ENCODE peak calls at places on chromosomes 12 and 14, in six cellular contexts. E is thoracic aorta, X is transverse colon, R is A549, A is tibial nerve, M is adrenal gland. H is an unnamed sample.

GRCh38 chr14:91019673-91020072 is 40.8 kb downstream of the RPS6KA5 start:
- DNase-seq in R (no peak), A (no peak), X (no peak), M (no peak), E (no peak), H (no peak)

GRCh38 chr12:59030415-59030814 is 110.1 kb upstream of the LRIG3 start:
- DNase-seq in X (peak; percentile 70), E (no peak), A (no peak), R (no peak), M (no peak), H (no peak)

GRCh38 chr14:102993523-102993922 is 63.8 kb downstream of the CDC42BPB start:
- DNase-seq in X (peak; percentile 64), M (no peak), E (no peak), R (peak; percentile 85), A (no peak), H (peak; percentile 84)

GRCh38 chr14:104855532-104856090 is 9.5 kb upstream of the CEP170B start:
- DNase-seq in X (no peak), A (no peak), R (no peak), E (no peak), M (no peak), H (no peak)

GRCh38 chr14:68978550-68978911 is 571 bp downstream of the ACTN1 start:
- DNase-seq in A (peak; percentile 35), X (peak; percentile 66), E (no peak), R (no peak), M (peak; percentile 78), H (no peak)

GRCh38 chr12:128771681-128772080 is 52.1 kb downstream of the SLC15A4 start:
- DNase-seq in X (no peak), A (no peak), M (no peak), E (no peak), R (no peak), H (no peak)

GRCh38 chr12:27592548-27592947 is 68.5 kb downstream of the PPFIBP1 start:
- DNase-seq in M (peak; percentile 84), A (peak; percentile 8), E (peak; percentile 64), X (no peak), R (peak; percentile 72), H (peak; percentile 89)

GRCh38 chr12:106840217-106840616 is 65.7 kb downstream of the RIC8B start:
- DNase-seq in A (no peak), M (no peak), E (no peak), R (peak; percentile 80), X (no peak), H (no peak)

GRCh38 chr12:32502693-32503510 is 103.5 kb downstream of the FGD4 start:
- DNase-seq in R (no peak), A (peak; percentile 71), M (peak; percentile 72), E (no peak), X (no peak), H (no peak)

GRCh38 chr12:100447405-100447804 is 26.3 kb upstream of the NR1H4 start:
- DNase-seq in X (no peak), M (no peak), A (no peak), R (no peak), E (no peak), H (no peak)

GRCh38 chr14:51668870-51669269 is 17.2 kb downstream of the FRMD6 start:
- DNase-seq in X (no peak), M (no peak), R (no peak), E (no peak), A (no peak), H (no peak)

GRCh38 chr14:35438910-35439713 is 34.6 kb upstream of the NFKBIA start:
- DNase-seq in A (no peak), E (no peak), X (no peak), R (peak; percentile 22), M (no peak), H (no peak)

GRCh38 chr12:47207829-47208248 is 128.1 kb upstream of the AMIGO2 start:
- DNase-seq in X (no peak), A (no peak), E (no peak), M (no peak), R (no peak), H (no peak)

GRCh38 chr14:63781686-63782085 is 53.8 kb upstream of the SGPP1 start:
- DNase-seq in A (no peak), M (no peak), E (no peak), X (no peak), R (peak; percentile 8), H (no peak)

GRCh38 chr14:63486729-63487128 is 56.4 kb downstream of the PPP2R5E start:
- DNase-seq in X (no peak), R (no peak), E (no peak), A (no peak), M (no peak), H (no peak)

GRCh38 chr12:64216239-64216638 is 5.9 kb downstream of the KICS2 start:
- DNase-seq in R (no peak), M (no peak), E (no peak), A (no peak), X (no peak), H (no peak)

GRCh38 chr12:126107659-126108058 is 1042.4 kb downstream of the AACS start:
- DNase-seq in R (no peak), M (no peak), A (no peak), E (no peak), X (no peak), H (no peak)

DNA sequence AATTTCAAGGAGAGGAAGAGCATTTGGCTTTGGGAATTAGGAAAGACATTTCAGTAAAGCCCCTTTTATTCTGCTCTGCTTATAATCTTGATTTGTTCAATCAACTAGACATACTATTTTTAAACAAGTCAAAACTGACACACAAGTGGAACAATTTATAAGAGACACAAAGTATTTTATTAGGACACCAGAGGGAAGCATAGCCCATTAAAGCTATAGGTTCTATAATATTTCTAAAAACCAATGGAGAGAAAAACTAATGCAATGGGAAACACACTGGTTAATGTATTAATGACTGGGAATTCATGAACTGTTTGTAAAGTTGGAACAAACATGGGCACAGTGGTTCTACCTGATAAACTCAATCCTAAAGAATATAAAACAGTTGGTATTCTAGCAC is 15.3 kb upstream of the CERS5 start:
- DNase-seq in X (no peak), M (no peak), E (no peak), A (no peak), R (no peak), H (no peak)
- H3K27ac ChIP-seq in X (no peak overlapping the region), M (no peak overlapping the region), E (peak overlapping the region; percentile 88), A (no peak overlapping the region), R (no peak overlapping the region), H (peak overlapping the region; percentile 15)

GRCh38 chr12:95740751-95741150 is 49.8 kb downstream of the NTN4 start:
- DNase-seq in A (no peak), M (no peak), X (no peak), R (no peak), E (no peak), H (peak; percentile 88)
- H3K27ac ChIP-seq in A (no peak overlapping the region), M (no peak overlapping the region), X (no peak overlapping the region), R (no peak overlapping the region), E (no peak overlapping the region), H (no peak overlapping the region)

DNA sequence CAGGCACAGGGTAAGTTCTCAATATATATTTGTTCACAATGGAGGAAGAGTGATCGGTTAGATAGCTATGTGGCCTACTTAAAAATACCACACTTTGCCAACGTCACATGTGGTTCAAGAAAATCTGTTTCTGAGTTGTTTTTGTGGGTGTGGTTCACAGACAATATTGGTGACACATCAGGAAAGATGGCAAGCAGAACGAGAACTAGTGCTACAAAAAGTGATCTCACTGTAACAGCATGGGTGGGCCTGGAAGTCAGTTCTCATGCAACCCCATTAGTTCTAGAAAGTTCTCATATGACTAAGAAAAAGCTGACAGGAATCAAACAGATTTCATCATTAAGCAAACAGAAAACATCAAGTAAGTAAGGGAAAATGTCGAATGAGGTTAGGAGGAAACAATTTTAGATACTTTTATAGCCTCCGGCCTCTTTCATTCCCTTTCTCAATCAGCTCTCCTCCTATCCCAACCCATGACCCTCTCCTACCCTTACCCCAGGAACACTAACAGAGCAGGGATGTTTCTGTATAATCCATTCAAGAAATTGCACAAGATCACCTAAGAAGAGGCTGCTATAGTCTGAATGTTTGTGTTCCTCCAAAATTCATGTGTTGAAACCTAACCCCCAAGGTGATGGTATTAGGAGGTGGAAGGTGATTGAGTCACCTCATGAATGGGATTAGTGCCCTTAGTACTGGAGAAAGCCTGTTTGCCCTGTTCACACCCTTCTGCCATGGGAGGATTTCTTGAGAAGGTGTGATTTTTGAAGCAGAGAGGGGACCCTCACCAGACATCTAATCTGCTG is 15.5 kb upstream of the NTN4 start:
- DNase-seq in M (no peak), X (no peak), E (peak; percentile 49), R (peak; percentile 100), A (peak; percentile 46), H (peak; percentile 100)
- H3K27ac ChIP-seq in M (no peak overlapping the region), X (peak overlapping the region; percentile 53), E (peak overlapping the region; percentile 75), R (peak overlapping the region; percentile 98), A (no peak overlapping the region), H (peak overlapping the region; percentile 97)

DNA sequence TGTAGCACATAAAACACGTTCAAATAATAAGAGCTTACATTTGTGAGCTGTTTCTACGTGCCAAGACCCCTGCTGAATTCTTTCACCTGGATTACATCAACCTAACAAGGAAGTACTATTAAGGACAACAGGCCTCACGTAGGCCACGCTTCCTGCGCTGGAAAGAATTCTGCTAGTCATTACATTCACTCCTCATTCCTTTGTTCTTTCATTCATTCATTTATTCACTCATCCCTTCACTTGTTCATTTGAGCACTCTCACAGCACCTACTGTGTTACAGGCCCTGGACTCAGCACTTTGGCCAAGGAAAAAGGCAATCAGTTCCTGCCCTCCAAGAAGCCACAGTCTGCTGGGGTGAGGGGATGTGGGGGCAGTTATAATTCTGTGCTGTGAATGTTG is 28.2 kb downstream of the TESC start:
- DNase-seq in M (no peak), A (no peak), X (no peak), R (no peak), E (no peak), H (no peak)
- H3K27ac ChIP-seq in M (no peak overlapping the region), A (no peak overlapping the region), X (no peak overlapping the region), R (no peak overlapping the region), E (no peak overlapping the region), H (no peak overlapping the region)

GRCh38 chr14:89391123-89391522 is 25.9 kb downstream of the FOXN3 start:
- DNase-seq in M (peak; percentile 71), E (no peak), R (no peak), X (no peak), A (no peak), H (no peak)

GRCh38 chr14:89391556-89391955 is 25.5 kb downstream of the FOXN3 start:
- DNase-seq in A (no peak), R (no peak), M (no peak), E (no peak), X (no peak), H (no peak)

GRCh38 chr14:89386214-89386886 is 30.7 kb downstream of the FOXN3 start:
- DNase-seq in A (no peak), E (no peak), R (no peak), M (peak; percentile 70), X (no peak), H (no peak)

GRCh38 chr14:89388853-89389252 is 28.2 kb downstream of the FOXN3 start:
- DNase-seq in E (no peak), M (peak; percentile 46), X (no peak), R (no peak), A (no peak), H (no peak)

DNA sequence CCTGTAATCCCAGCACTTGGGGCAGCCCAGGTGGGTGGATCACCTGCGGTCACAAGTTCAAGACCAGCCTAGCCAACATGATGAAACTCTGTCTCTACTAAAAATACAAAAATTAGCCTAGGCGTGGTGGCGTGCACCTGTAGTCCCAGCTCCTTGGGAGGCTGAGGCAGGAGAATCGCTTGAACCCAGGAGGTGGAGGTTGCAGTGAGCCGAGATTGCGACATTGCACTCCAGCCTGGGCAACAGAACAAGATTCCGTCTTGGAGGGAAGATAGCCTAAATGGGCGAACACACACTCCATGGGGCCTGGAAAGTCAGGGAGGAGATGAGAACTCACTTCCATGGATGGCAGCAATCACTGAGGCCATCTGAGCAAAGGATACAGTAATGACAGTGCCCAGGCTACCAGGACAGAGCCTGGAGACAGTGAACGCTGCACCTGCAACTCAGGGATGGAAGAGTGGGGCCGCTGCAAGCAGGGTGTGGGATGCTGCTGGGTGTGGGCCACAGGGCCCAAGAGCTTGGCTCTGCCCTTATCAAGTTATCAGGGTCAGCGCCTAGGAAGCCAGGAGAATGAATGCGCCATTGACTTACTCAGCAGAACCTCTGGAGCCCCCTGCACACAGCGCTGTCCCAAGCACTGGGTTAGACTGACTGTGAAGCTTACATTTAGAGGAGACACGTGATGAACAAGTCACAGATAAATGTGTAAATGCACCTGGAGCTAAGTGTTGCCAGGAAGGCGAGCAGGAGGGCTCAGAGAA is 28.9 kb downstream of the FOXN3 start:
- DNase-seq in E (no peak), R (no peak), M (peak; percentile 49), X (no peak), A (no peak), H (no peak)
- H3K27ac ChIP-seq in E (no peak overlapping the region), R (no peak overlapping the region), M (no peak overlapping the region), X (no peak overlapping the region), A (no peak overlapping the region), H (no peak overlapping the region)

H was measured in epithelial cell of prostate.